ENCODE peak calls at places on chromosomes 16 and 17, in five cellular contexts. One of them, this sample, is unnamed. For H3K27me3, the result is how much of the 10 kb centered on the place peaks cover.

GRCh38 chr16:89159850-89160354 is 11.6 kb upstream of the CDH15 start:
- DNase-seq in H7: no peak
- DNase-seq in suprapubic skin: no peak
- DNase-seq in tibial artery: no peak
- DNase-seq in DND-41: no peak
- DNase-seq in this sample: no peak

GRCh38 chr16:21071741-21072140 is 78.9 kb downstream of the DNAH3 start:
- DNase-seq in H7: no peak
- DNase-seq in suprapubic skin: no peak
- DNase-seq in tibial artery: no peak
- DNase-seq in DND-41: no peak
- DNase-seq in this sample: no peak

GRCh38 chr17:47604268-47604927 is 45.3 kb upstream of the KPNB1 start:
- DNase-seq in H7: no peak
- DNase-seq in suprapubic skin: no peak
- DNase-seq in tibial artery: no peak
- DNase-seq in DND-41: no peak
- DNase-seq in this sample: no peak

GRCh38 chr17:8225813-8226535 is 15.6 kb upstream of the AURKB start:
- DNase-seq in H7: no peak
- DNase-seq in suprapubic skin: no peak
- DNase-seq in tibial artery: peak
- DNase-seq in DND-41: no peak
- DNase-seq in this sample: peak

GRCh38 chr16:66948034-66948821 is 12.8 kb upstream of the CES3 start:
- DNase-seq in H7: peak
- DNase-seq in suprapubic skin: peak
- DNase-seq in tibial artery: no peak
- DNase-seq in DND-41: no peak
- DNase-seq in this sample: no peak

GRCh38 chr17:13777003-13777402 is 175.3 kb upstream of the HS3ST3A1 start:
- DNase-seq in H7: no peak
- DNase-seq in suprapubic skin: no peak
- DNase-seq in tibial artery: no peak
- DNase-seq in DND-41: no peak
- DNase-seq in this sample: no peak

GRCh38 chr17:79776378-79777165 is 1.4 kb upstream of the CBX2 start:
- DNase-seq in H7: peak
- DNase-seq in suprapubic skin: no peak
- DNase-seq in tibial artery: no peak
- DNase-seq in DND-41: no peak
- DNase-seq in this sample: no peak

GRCh38 chr17:8345951-8346665 is 6.5 kb downstream of the ODF4 start:
- DNase-seq in H7: no peak
- DNase-seq in suprapubic skin: no peak
- DNase-seq in tibial artery: no peak
- DNase-seq in DND-41: no peak
- DNase-seq in this sample: no peak

GRCh38 chr17:62109378-62109902 is 44.4 kb upstream of the MED13 start:
- DNase-seq in H7: peak
- DNase-seq in suprapubic skin: no peak
- DNase-seq in tibial artery: no peak
- DNase-seq in DND-41: peak
- DNase-seq in this sample: no peak

GRCh38 chr17:63446218-63446980 is at the start of gene CYB561:
- DNase-seq in H7: peak
- DNase-seq in suprapubic skin: peak
- DNase-seq in tibial artery: peak
- DNase-seq in DND-41: no peak
- DNase-seq in this sample: peak

GRCh38 chr16:79509221-79509631 is 91.3 kb downstream of the MAF start:
- DNase-seq in H7: peak
- DNase-seq in suprapubic skin: no peak
- DNase-seq in tibial artery: peak
- DNase-seq in DND-41: no peak
- DNase-seq in this sample: no peak

GRCh38 chr17:59756236-59756818 is 48.9 kb downstream of the VMP1 start:
- DNase-seq in H7: no peak
- DNase-seq in suprapubic skin: no peak
- DNase-seq in tibial artery: no peak
- DNase-seq in DND-41: no peak
- DNase-seq in this sample: no peak

GRCh38 chr17:21418446-21419298 is 42.5 kb downstream of the KCNJ12 start:
- DNase-seq in H7: peak
- DNase-seq in suprapubic skin: no peak
- DNase-seq in tibial artery: no peak
- DNase-seq in DND-41: no peak
- DNase-seq in this sample: no peak

GRCh38 chr16:15865742-15866141 is 8.9 kb upstream of the MYH11 start:
- DNase-seq in H7: no peak
- DNase-seq in suprapubic skin: no peak
- DNase-seq in tibial artery: no peak
- DNase-seq in DND-41: no peak
- DNase-seq in this sample: no peak

GRCh38 chr16:2019500-2019899 is at the start of gene NPW:
- DNase-seq in H7: peak
- DNase-seq in suprapubic skin: no peak
- DNase-seq in tibial artery: no peak
- DNase-seq in DND-41: peak
- DNase-seq in this sample: no peak

GRCh38 chr16:21263640-21264211 is 14.4 kb downstream of the CRYM start:
- DNase-seq in H7: no peak
- DNase-seq in suprapubic skin: no peak
- DNase-seq in tibial artery: no peak
- DNase-seq in DND-41: no peak
- DNase-seq in this sample: no peak

GRCh38 chr17:14204546-14204945 is 32.1 kb downstream of the CDRT15 start:
- DNase-seq in H7: no peak
- DNase-seq in suprapubic skin: no peak
- DNase-seq in tibial artery: no peak
- DNase-seq in DND-41: no peak
- DNase-seq in this sample: no peak

GRCh38 chr17:9798724-9799123 is 7.3 kb upstream of the DHRS7C start:
- DNase-seq in H7: no peak
- DNase-seq in suprapubic skin: no peak
- DNase-seq in tibial artery: no peak
- DNase-seq in DND-41: no peak
- DNase-seq in this sample: no peak

GRCh38 chr16:69823831-69824563 is 61.9 kb downstream of the WWP2 start:
- DNase-seq in H7: peak
- DNase-seq in suprapubic skin: peak
- DNase-seq in tibial artery: no peak
- DNase-seq in DND-41: no peak
- DNase-seq in this sample: no peak

GRCh38 chr16:83977056-83977815 is 9.2 kb downstream of the NECAB2 start:
- DNase-seq in H7: no peak
- DNase-seq in suprapubic skin: no peak
- DNase-seq in tibial artery: no peak
- DNase-seq in DND-41: no peak
- DNase-seq in this sample: no peak

GRCh38 chr16:70391881-70392481 is 45.3 kb downstream of the DDX19A start:
- DNase-seq in H7: no peak
- DNase-seq in suprapubic skin: peak
- DNase-seq in tibial artery: no peak
- DNase-seq in DND-41: no peak
- DNase-seq in this sample: no peak

GRCh38 chr16:18788828-18789514 is 1.2 kb downstream of the RPS15A start:
- DNase-seq in H7: no peak
- DNase-seq in suprapubic skin: no peak
- DNase-seq in tibial artery: no peak
- DNase-seq in DND-41: no peak
- DNase-seq in this sample: no peak

GRCh38 chr17:12973496-12974318 is 44.1 kb downstream of the ELAC2 start:
- DNase-seq in H7: peak
- DNase-seq in suprapubic skin: no peak
- DNase-seq in tibial artery: no peak
- DNase-seq in DND-41: no peak
- DNase-seq in this sample: no peak

GRCh38 chr16:4922721-4923342 is 14.1 kb downstream of the PPL start:
- DNase-seq in H7: peak
- DNase-seq in suprapubic skin: no peak
- DNase-seq in tibial artery: no peak
- DNase-seq in DND-41: no peak
- DNase-seq in this sample: no peak

GRCh38 chr17:47720754-47721533 is 12.1 kb upstream of the TBX21 start:
- DNase-seq in H7: peak
- DNase-seq in suprapubic skin: no peak
- DNase-seq in tibial artery: no peak
- DNase-seq in DND-41: no peak
- DNase-seq in this sample: peak

GRCh38 chr17:4110152-4110551 is 32.7 kb downstream of the ZZEF1 start:
- DNase-seq in H7: no peak
- DNase-seq in suprapubic skin: no peak
- DNase-seq in tibial artery: no peak
- DNase-seq in DND-41: no peak
- DNase-seq in this sample: no peak

GRCh38 chr16:50627419-50627818 is 53.7 kb downstream of the SNX20 start:
- DNase-seq in H7: peak
- DNase-seq in suprapubic skin: no peak
- DNase-seq in tibial artery: peak
- DNase-seq in DND-41: peak
- DNase-seq in this sample: peak

GRCh38 chr17:65824901-65825300 is 263.5 kb upstream of the AXIN2 start:
- DNase-seq in H7: no peak
- DNase-seq in suprapubic skin: no peak
- DNase-seq in tibial artery: no peak
- DNase-seq in DND-41: no peak
- DNase-seq in this sample: no peak

GRCh38 chr16:54522596-54522995 is 236.0 kb upstream of the IRX3 start:
- DNase-seq in H7: no peak
- DNase-seq in suprapubic skin: no peak
- DNase-seq in tibial artery: no peak
- DNase-seq in DND-41: no peak
- DNase-seq in this sample: no peak

GRCh38 chr17:68422821-68423220 is 34.5 kb downstream of the WIPI1 start:
- DNase-seq in H7: no peak
- DNase-seq in suprapubic skin: peak
- DNase-seq in tibial artery: no peak
- DNase-seq in DND-41: no peak
- DNase-seq in this sample: no peak

GRCh38 chr17:2089021-2089422 is 34.1 kb downstream of the HIC1 start:
- DNase-seq in H7: peak
- DNase-seq in suprapubic skin: no peak
- DNase-seq in tibial artery: no peak
- DNase-seq in DND-41: no peak
- DNase-seq in this sample: no peak

DNA sequence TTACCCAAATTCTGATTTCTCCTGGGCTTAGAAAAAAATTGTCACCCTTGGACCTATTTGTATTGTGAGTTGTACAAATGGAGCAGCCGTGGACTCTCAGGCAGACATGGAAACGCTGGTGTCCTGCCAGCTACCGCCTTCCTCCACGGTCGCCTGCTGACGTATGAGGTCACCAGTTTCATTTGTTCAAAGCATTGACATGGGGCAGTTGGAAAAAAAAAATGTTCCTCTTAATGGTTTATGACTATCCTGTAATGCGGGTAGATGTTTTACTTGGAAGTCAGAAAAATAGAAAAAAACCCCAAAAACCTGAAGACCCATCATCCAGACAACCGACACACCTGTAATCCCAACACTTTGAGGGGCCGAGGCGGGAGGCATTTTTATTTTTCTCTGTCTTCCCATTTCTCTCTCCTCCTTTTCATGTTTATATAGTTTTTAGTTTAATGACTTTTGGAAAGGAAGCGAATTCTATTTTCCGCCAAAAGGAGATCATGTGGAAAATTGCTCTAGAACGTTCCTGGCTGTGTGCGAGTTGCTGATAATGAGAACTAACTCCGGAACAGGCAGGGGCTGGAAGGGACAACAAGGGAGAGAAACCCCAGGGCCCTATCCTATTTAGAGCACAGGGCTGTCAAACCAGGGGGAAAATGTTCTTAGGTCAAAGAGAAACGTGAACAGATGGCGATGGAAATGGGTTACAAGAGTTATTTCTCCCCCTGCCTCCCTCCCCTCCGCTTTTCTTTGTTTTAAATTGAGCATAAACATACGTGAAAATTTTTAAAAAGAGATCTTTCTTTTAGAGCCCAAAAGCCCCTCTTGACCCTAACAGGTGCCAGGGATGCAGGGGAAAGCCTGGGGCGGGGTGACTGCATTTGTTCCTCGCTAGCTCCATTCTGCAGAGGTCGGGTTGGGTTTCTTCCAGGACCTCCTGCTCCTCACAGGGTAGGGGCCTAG is 13.7 kb downstream of the DNAH17 start:
- DNase-seq in H7: no peak
- DNase-seq in suprapubic skin: peak
- DNase-seq in tibial artery: no peak
- DNase-seq in DND-41: no peak
- DNase-seq in this sample: no peak
- H3K27me3 ChIP-seq in H7: under half
- H3K27me3 ChIP-seq in suprapubic skin: under half
- H3K27me3 ChIP-seq in tibial artery: under half
- H3K27me3 ChIP-seq in DND-41: under half
- H3K27me3 ChIP-seq in this sample: under half

GRCh38 chr16:31182391-31182790 is 2.5 kb downstream of the FUS start:
- DNase-seq in H7: no peak
- DNase-seq in suprapubic skin: no peak
- DNase-seq in tibial artery: no peak
- DNase-seq in DND-41: no peak
- DNase-seq in this sample: no peak
- H3K4me3 ChIP-seq in H7: peak
- H3K4me3 ChIP-seq in suprapubic skin: peak
- H3K4me3 ChIP-seq in tibial artery: peak
- H3K4me3 ChIP-seq in DND-41: peak
- H3K4me3 ChIP-seq in this sample: peak

DNA sequence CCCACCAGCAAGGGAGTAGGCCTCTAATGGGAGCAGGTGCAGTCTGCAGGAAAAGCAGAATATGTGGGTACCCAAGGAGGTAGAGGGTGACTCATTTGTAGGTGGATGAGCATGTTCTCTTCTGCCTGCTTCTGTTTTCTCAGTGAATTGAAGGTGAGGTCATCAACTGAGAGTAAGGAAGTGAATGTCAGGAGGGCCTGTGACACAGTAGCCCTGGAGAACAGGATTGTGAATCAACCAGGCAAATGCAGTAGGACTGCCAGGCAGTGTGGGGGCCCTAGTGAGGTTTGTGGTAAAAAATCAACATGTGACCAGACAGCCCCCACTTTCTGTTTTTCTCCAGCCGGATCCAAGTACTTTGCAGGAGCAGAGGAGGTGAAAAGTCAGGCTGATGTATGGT is 150.5 kb upstream of the SOX9 start:
- DNase-seq in H7: no peak
- DNase-seq in suprapubic skin: no peak
- DNase-seq in tibial artery: no peak
- DNase-seq in DND-41: no peak
- DNase-seq in this sample: no peak
- H3K27me3 ChIP-seq in H7: under half
- H3K27me3 ChIP-seq in suprapubic skin: under half
- H3K27me3 ChIP-seq in tibial artery: under half
- H3K27me3 ChIP-seq in DND-41: under half
- H3K27me3 ChIP-seq in this sample: under half

GRCh38 chr17:40069751-40070643 is 7.2 kb downstream of the THRA start:
- DNase-seq in H7: peak
- DNase-seq in suprapubic skin: no peak
- DNase-seq in tibial artery: no peak
- DNase-seq in DND-41: peak
- DNase-seq in this sample: peak
- H3K4me3 ChIP-seq in H7: no peak
- H3K4me3 ChIP-seq in suprapubic skin: peak
- H3K4me3 ChIP-seq in tibial artery: peak
- H3K4me3 ChIP-seq in DND-41: no peak
- H3K4me3 ChIP-seq in this sample: peak

GRCh38 chr16:85461814-85462404 is 151.2 kb upstream of the GSE1 start:
- DNase-seq in H7: peak
- DNase-seq in suprapubic skin: no peak
- DNase-seq in tibial artery: no peak
- DNase-seq in DND-41: peak
- DNase-seq in this sample: no peak
- H3K27me3 ChIP-seq in H7: under half
- H3K27me3 ChIP-seq in suprapubic skin: under half
- H3K27me3 ChIP-seq in tibial artery: under half
- H3K27me3 ChIP-seq in DND-41: under half
- H3K27me3 ChIP-seq in this sample: under half